ENCODE peak calls at places on chromosomes 5 and 9, in four cellular contexts. W, P, X and D are unnamed samples.

GRCh38 chr9:34581318-34581717 is 8.2 kb downstream of the CNTFR start:
- DNase-seq in W (no peak), P (no peak), X (no peak), D (no peak)

GRCh38 chr9:107638922-107639321 is 149.4 kb upstream of the KLF4 start:
- DNase-seq in P (peak; percentile 60), W (peak; percentile 76), X (no peak), D (no peak)

GRCh38 chr9:35812025-35812602 is at the start of gene SPAG8:
- DNase-seq in X (peak; percentile 98), W (peak; percentile 90), P (peak; percentile 97), D (peak; percentile 65)

GRCh38 chr5:77563475-77563874 is 71.4 kb upstream of the WDR41 start:
- DNase-seq in P (no peak), W (no peak), X (no peak), D (no peak)

GRCh38 chr9:12667892-12668291 is 25.3 kb upstream of the TYRP1 start:
- DNase-seq in W (no peak), X (no peak), P (no peak), D (no peak)

GRCh38 chr5:97101189-97101910 is 41.1 kb downstream of the LIX1 start:
- DNase-seq in X (no peak), P (no peak), W (no peak), D (no peak)

GRCh38 chr5:1923766-1924165 is 41.0 kb upstream of the IRX4 start:
- DNase-seq in X (no peak), P (no peak), W (no peak), D (peak; percentile 38)

GRCh38 chr9:104808030-104808614 is 44.2 kb downstream of the NIPSNAP3B start:
- DNase-seq in P (no peak), X (no peak), W (peak; percentile 41), D (peak; percentile 42)

GRCh38 chr5:134138416-134139376 is 24.2 kb downstream of the TCF7 start:
- DNase-seq in W (peak; percentile 10), P (peak; percentile 30), X (no peak), D (peak; percentile 59)

GRCh38 chr9:13113751-13114150 is 165.7 kb downstream of the MPDZ start:
- DNase-seq in W (no peak), X (no peak), P (no peak), D (no peak)

GRCh38 chr9:88034964-88035363 is 60.6 kb upstream of the CDK20 start:
- DNase-seq in W (no peak), X (no peak), P (no peak), D (no peak)

GRCh38 chr9:90861826-90862740 is 60.5 kb downstream of the SYK start:
- DNase-seq in P (no peak), X (no peak), W (no peak), D (no peak)

GRCh38 chr9:14238044-14238443 is 75.9 kb downstream of the NFIB start:
- DNase-seq in X (peak; percentile 35), W (no peak), P (no peak), D (peak; percentile 49)

GRCh38 chr5:120778491-120779293 is 314.6 kb downstream of the PRR16 start:
- DNase-seq in P (no peak), W (no peak), X (no peak), D (peak; percentile 84)

GRCh38 chr9:109426621-109427402 is 71.3 kb downstream of the PTPN3 start:
- DNase-seq in P (no peak), W (no peak), X (no peak), D (no peak)

GRCh38 chr9:129422843-129423700 is 197.8 kb downstream of the C9orf50 start:
- DNase-seq in P (peak; percentile 60), X (no peak), W (peak; percentile 68), D (no peak)

DNA sequence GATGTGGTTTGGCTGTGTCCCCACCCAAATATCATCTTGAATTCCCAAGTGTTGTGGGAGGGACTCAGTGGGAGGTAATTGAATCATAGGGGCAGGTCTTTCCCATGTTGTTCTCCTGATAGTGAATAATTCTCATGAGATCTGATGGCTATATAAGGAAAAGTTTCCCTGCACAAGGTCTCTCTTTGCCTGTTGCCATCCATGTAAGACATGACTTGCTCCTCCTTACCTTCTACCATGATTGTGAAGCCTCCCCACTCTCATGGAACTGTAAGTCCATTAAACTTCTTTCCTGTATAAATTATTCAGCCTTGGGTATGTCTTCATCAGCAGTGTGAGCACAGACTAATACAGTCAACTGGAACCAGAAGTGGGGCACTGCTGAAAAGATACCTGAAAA is 262.4 kb upstream of the RFX3 start:
- DNase-seq in P (no peak), W (no peak), X (no peak), D (no peak)
- H3K9me3 ChIP-seq in P (peaks cover 11% of the 10 kb centered on the region), W (no peaks in the 10 kb centered on the region), X (peaks cover 20% of the 10 kb centered on the region), D (no peaks in the 10 kb centered on the region)

DNA sequence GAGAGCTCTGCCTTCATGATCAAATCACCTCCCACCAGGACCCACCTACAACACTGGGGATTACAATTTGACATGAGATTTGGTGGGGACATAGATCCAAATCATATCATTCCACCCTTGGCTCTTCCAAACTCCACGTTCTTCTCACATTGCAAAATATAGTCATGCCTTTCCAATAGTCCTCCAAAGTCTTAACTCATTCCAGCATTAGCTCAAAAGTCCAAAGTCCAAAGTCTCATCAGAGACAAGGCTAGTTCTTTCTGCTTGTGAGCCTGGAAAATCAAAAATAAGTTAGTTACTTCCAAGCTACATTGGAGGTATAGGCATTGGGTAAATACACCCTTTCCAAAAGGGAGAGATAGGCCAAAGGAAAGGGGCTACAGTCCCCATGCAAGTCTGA is 186.9 kb upstream of the PAPPA start:
- DNase-seq in P (no peak), W (no peak), X (no peak), D (no peak)
- H3K9me3 ChIP-seq in P (no peaks in the 10 kb centered on the region), W (no peaks in the 10 kb centered on the region), X (peaks cover 28% of the 10 kb centered on the region), D (no peaks in the 10 kb centered on the region)

GRCh38 chr5:40074801-40075200 is 604.9 kb upstream of the PTGER4 start:
- DNase-seq in W (no peak), X (no peak), P (no peak), D (no peak)
- H3K9me3 ChIP-seq in W (no peaks in the 10 kb centered on the region), X (no peaks in the 10 kb centered on the region), P (no peaks in the 10 kb centered on the region), D (no peaks in the 10 kb centered on the region)

DNA sequence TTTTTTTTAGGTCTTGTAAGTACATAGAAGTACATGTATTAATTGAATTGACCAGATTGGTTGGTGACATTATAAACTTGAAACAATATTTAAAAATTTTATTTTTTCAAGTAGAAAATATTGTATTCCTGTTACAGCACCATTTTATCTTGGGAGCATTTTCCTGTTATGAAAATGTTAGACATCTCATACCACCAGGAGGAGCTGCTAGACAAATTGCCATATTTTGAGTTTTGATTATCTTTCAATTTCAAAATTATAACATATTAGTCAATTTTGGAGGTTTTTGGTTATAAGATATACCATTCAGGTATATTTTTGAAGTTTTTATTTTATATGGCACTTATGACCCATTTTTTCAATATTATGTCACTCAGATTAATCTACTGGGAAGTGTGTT is 84.4 kb downstream of the CNTLN start:
- DNase-seq in P (no peak), W (no peak), X (peak; percentile 2), D (no peak)
- H3K9me3 ChIP-seq in P (no peaks in the 10 kb centered on the region), W (no peaks in the 10 kb centered on the region), X (no peaks in the 10 kb centered on the region), D (no peaks in the 10 kb centered on the region)

DNA sequence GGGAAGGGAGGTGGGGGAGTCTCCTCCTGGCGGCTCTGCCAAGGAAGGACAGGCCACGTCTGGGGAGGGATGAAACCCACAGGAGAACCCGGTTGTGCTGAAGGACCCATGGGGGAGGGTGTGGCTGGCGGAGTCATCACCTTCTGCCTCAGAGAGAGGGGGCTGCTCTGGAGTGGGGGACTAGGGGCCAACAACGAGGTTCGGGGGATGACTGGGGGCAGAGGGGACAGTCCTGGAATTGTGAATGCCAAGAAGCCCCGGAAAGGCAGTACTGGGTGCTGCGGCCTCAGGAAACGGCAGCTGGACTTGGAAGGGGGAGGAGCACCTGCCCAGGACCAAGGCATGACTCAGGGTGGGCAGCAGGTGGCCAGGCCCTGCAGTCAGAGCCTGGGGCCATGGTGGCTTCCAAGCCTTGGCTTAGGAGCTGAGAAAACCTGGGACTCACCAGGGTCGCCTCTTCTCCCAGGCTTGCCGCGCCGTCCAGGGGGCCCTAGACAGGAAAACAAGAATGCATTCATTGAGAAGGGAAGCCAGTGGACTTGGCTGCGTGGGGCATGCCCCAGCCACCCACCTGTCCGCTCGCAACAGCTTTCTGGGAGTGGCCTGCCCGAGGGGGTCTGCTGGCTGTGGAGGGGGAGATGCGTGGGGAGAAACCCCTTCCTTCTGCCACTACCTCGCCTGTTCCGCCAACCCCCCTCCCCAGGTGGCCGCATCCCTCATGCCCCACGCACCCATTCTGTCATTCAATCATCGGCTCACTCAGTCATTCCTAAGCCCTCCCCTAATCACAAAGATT is 74.0 kb upstream of the PHYKPL start:
- DNase-seq in P (peak; percentile 28), X (no peak), W (no peak), D (no peak)
- H3K9me3 ChIP-seq in P (no peaks in the 10 kb centered on the region), X (no peaks in the 10 kb centered on the region), W (no peaks in the 10 kb centered on the region), D (peaks cover 48% of the 10 kb centered on the region)